ENCODE peak calls at places on chromosomes 12 and 14, in ten cellular contexts. D is activated CD4-positive, alpha-beta T cell treated with anti-CD3 and anti-CD28 coated beads, Interleukin-2, amount 50 U/mL, for 1 hour; N is esophagus squamous epithelium; I is left lung; W is astrocyte of the hippocampus; G is substantia nigra; O is endodermal cell; K is stimulated activated CD8-positive, alpha-beta memory T cell treated with anti-CD3 and anti-CD28 coated beads, Interleukin-12 subunit alpha, Interleukin-12 subunit beta, amount 100 ng/mL, for 1 hour; U is activated naive CD4-positive, alpha-beta T cell treated with anti-CD3 and anti-CD28 coated beads, Interleukin-2, amount 50 U/mL, for 16 hours; Z is NCI-H510A. A is an unnamed sample.

GRCh38 chr12:93197067-93197593 is 180.6 kb upstream of the NUDT4 start:
- DNase-seq in K (no peak), Z (no peak), D (no peak), O (no peak), I (no peak), U (no peak), W (peak; percentile 60), N (no peak), G (no peak), A (no peak)

GRCh38 chr14:91406451-91406850 is 11.2 kb downstream of the CCDC88C start:
- DNase-seq in O (no peak), I (no peak), W (no peak), D (no peak), Z (no peak), U (no peak), K (no peak), G (no peak), N (no peak), A (no peak)

GRCh38 chr12:62750941-62751843 is 183.8 kb downstream of the PPM1H start:
- DNase-seq in G (no peak), N (no peak), O (no peak), Z (no peak), I (no peak), W (no peak), K (no peak), D (no peak), U (no peak), A (peak; percentile 20)

GRCh38 chr14:54169254-54169924 is 212.8 kb upstream of the BMP4 start:
- DNase-seq in Z (no peak), W (no peak), G (no peak), K (no peak), O (no peak), I (no peak), U (no peak), D (no peak), N (no peak), A (no peak)

GRCh38 chr14:49052516-49052915 is 533.7 kb downstream of the RPS29 start:
- DNase-seq in W (peak; percentile 50), Z (no peak), G (no peak), K (no peak), U (no peak), O (no peak), D (no peak), N (no peak), I (no peak), A (no peak)

GRCh38 chr12:80186727-80187217 is 87.4 kb downstream of the OTOGL start:
- DNase-seq in N (peak; percentile 0), D (peak; percentile 14), G (no peak), O (peak; percentile 81), Z (peak; percentile 36), W (peak; percentile 94), I (no peak), U (no peak), K (peak; percentile 15), A (peak; percentile 74)

GRCh38 chr14:74414380-74414779 is 11.6 kb downstream of the SYNDIG1L start:
- DNase-seq in G (no peak), O (peak; percentile 73), W (peak; percentile 28), Z (no peak), D (no peak), U (no peak), I (no peak), N (no peak), K (no peak), A (no peak)

GRCh38 chr14:95486875-95487668 is 29.4 kb downstream of the SYNE3 start:
- DNase-seq in K (no peak), G (no peak), O (no peak), I (peak; percentile 41), W (no peak), N (no peak), Z (peak; percentile 25), U (no peak), D (no peak), A (no peak)

GRCh38 chr12:6215120-6215807 is 15.1 kb downstream of the CD9 start:
- DNase-seq in Z (no peak), D (no peak), O (peak; percentile 91), N (no peak), U (no peak), K (no peak), G (no peak), I (no peak), W (no peak), A (no peak)

GRCh38 chr14:92456215-92457017 is 57.2 kb upstream of the RIN3 start:
- DNase-seq in G (peak; percentile 10), Z (no peak), N (no peak), I (peak; percentile 90), W (peak; percentile 78), D (no peak), U (no peak), O (peak; percentile 86), K (no peak), A (peak; percentile 32)

GRCh38 chr12:78088391-78088832 is 257.7 kb downstream of the NAV3 start:
- DNase-seq in I (no peak), U (no peak), K (no peak), Z (no peak), W (peak; percentile 3), O (no peak), D (no peak), G (no peak), N (no peak), A (peak; percentile 2)

GRCh38 chr12:81811066-81811777 is 52.1 kb upstream of the PPFIA2 start:
- DNase-seq in O (peak; percentile 75), K (no peak), D (no peak), I (no peak), W (peak; percentile 43), N (no peak), Z (no peak), G (no peak), U (no peak), A (no peak)

A was measured in small intestine.